ENCODE peak calls at places on chromosome X, in five cellular contexts. C, K, U, E and Z are unnamed samples.
A peak's percentile ranks its signal among the peaks of the same experiment; 100 is the strongest.

GRCh38 chrX:97416461-97416860 is 532.8 kb downstream of the RPA4 start:
- DNase-seq in E (no peak), U (no peak), K (no peak), C (no peak), Z (no peak)

GRCh38 chrX:130114141-130114561 is 3.9 kb upstream of the ELF4 start:
- DNase-seq in E (no peak), K (no peak), U (no peak), C (no peak), Z (no peak)

GRCh38 chrX:2500681-2501151 is at the start of the genes DHRSX and ZBED1:
- DNase-seq in C (no peak), E (peak; percentile 66), K (no peak), U (peak; percentile 60), Z (peak; percentile 48)

GRCh38 chrX:143500751-143501150 is 16.5 kb downstream of the SPANXN3 start:
- DNase-seq in K (no peak), E (no peak), C (no peak), U (no peak), Z (no peak)

GRCh38 chrX:134023851-134024281 is 38.5 kb upstream of the GPC3 start:
- DNase-seq in C (no peak), E (no peak), K (no peak), U (no peak), Z (no peak)

GRCh38 chrX:55450259-55450658 is 1.7 kb upstream of the MAGEH1 start:
- DNase-seq in E (no peak), U (no peak), K (peak; percentile 4), C (no peak), Z (no peak)

GRCh38 chrX:104270916-104271512 is 16.3 kb upstream of the ESX1 start:
- DNase-seq in K (peak; percentile 62), U (no peak), C (no peak), E (no peak), Z (peak; percentile 63)

GRCh38 chrX:36721990-36722389 is 286.2 kb upstream of the FAM47C start:
- DNase-seq in E (no peak), U (no peak), C (no peak), K (no peak), Z (no peak)

GRCh38 chrX:120797201-120797938 is 78.3 kb downstream of the CT47B1 start:
- DNase-seq in C (no peak), E (no peak), K (peak; percentile 78), U (no peak), Z (peak; percentile 84)

GRCh38 chrX:19593684-19594083 is 78.4 kb upstream of the MAP3K15 start:
- DNase-seq in U (no peak), E (no peak), C (no peak), K (peak; percentile 52), Z (peak; percentile 72)

GRCh38 chrX:13334491-13334890 is 14.6 kb upstream of the ATXN3L start:
- DNase-seq in C (no peak), K (no peak), U (no peak), E (no peak), Z (no peak)

GRCh38 chrX:41373989-41374606 is 40.1 kb downstream of the DDX3X start:
- DNase-seq in K (no peak), E (no peak), C (no peak), U (no peak), Z (no peak)

GRCh38 chrX:131626681-131627296 is 82.9 kb downstream of the OR13H1 start:
- DNase-seq in E (no peak), C (no peak), U (no peak), K (no peak), Z (peak; percentile 33)

GRCh38 chrX:117510453-117510852 is 606.2 kb downstream of the KLHL13 start:
- DNase-seq in K (no peak), U (no peak), E (no peak), C (no peak), Z (peak; percentile 20)

GRCh38 chrX:41382699-41383645 is 49.0 kb downstream of the DDX3X start:
- DNase-seq in K (no peak), E (no peak), U (no peak), C (no peak), Z (no peak)